ENCODE peak calls at places on chromosome 21, in eight cellular contexts. Y, O, V, A, I, K, Z and Q are unnamed samples.

GRCh38 chr21:45336870-45337269 is 49.2 kb upstream of the POFUT2 start:
- DNase-seq in Y (no peak), O (no peak), V (peak), A (no peak), I (no peak), K (no peak), Z (peak), Q (no peak)

GRCh38 chr21:33070921-33071877 is 1.3 kb downstream of the OLIG1 start:
- DNase-seq in Y (no peak), O (no peak), V (peak), A (no peak), I (no peak), K (no peak), Z (no peak), Q (no peak)

GRCh38 chr21:46126321-46127238 is 28.7 kb downstream of the COL6A2 start:
- DNase-seq in Y (no peak), O (no peak), V (peak), A (no peak), I (no peak), K (no peak), Z (peak), Q (no peak)

GRCh38 chr21:29827236-29827635 is 112.6 kb downstream of the GRIK1 start:
- DNase-seq in Y (no peak), O (peak), V (no peak), A (no peak), I (no peak), K (peak), Z (no peak), Q (no peak)

GRCh38 chr21:36323032-36323431 is 3.0 kb downstream of the MORC3 start:
- DNase-seq in Y (no peak), O (no peak), V (no peak), A (no peak), I (no peak), K (no peak), Z (no peak), Q (no peak)

GRCh38 chr21:39852021-39852721 is 15.1 kb upstream of the PCP4 start:
- DNase-seq in Y (no peak), O (no peak), V (no peak), A (no peak), I (peak), K (no peak), Z (no peak), Q (no peak)

GRCh38 chr21:35643176-35643575 is 417.1 kb downstream of the SETD4 start:
- DNase-seq in Y (no peak), O (no peak), V (no peak), A (no peak), I (no peak), K (peak), Z (no peak), Q (no peak)

GRCh38 chr21:40284481-40284880 is 417.2 kb downstream of the PCP4 start:
- DNase-seq in Y (no peak), O (no peak), V (no peak), A (no peak), I (no peak), K (no peak), Z (no peak), Q (no peak)

GRCh38 chr21:45359451-45360217 is 45.3 kb upstream of the COL18A1 start:
- DNase-seq in Y (no peak), O (no peak), V (peak), A (no peak), I (no peak), K (no peak), Z (no peak), Q (no peak)

GRCh38 chr21:46634966-46635323 is 529 bp upstream of the PRMT2 start:
- DNase-seq in Y (peak), O (peak), V (no peak), A (peak), I (peak), K (peak), Z (no peak), Q (peak)

GRCh38 chr21:37631319-37632117 is 264.9 kb downstream of the DYRK1A start:
- DNase-seq in Y (no peak), O (no peak), V (peak), A (no peak), I (no peak), K (no peak), Z (no peak), Q (no peak)

GRCh38 chr21:38380391-38381137 is 117.7 kb downstream of the ERG start:
- DNase-seq in Y (no peak), O (no peak), V (no peak), A (no peak), I (no peak), K (no peak), Z (no peak), Q (no peak)

GRCh38 chr21:26137379-26138060 is 33.0 kb downstream of the APP start:
- DNase-seq in Y (no peak), O (no peak), V (no peak), A (no peak), I (no peak), K (no peak), Z (no peak), Q (no peak)

GRCh38 chr21:42753804-42754203 is 100.4 kb downstream of the PDE9A start:
- DNase-seq in Y (no peak), O (no peak), V (no peak), A (no peak), I (no peak), K (no peak), Z (peak), Q (no peak)

GRCh38 chr21:35637431-35637830 is 422.9 kb downstream of the SETD4 start:
- DNase-seq in Y (no peak), O (no peak), V (no peak), A (no peak), I (no peak), K (peak), Z (no peak), Q (no peak)

GRCh38 chr21:28207776-28208175 is 784.9 kb downstream of the LTN1 start:
- DNase-seq in Y (peak), O (peak), V (no peak), A (no peak), I (no peak), K (peak), Z (no peak), Q (peak)

GRCh38 chr21:41899431-41900202 is 20.5 kb upstream of the PRDM15 start:
- DNase-seq in Y (no peak), O (no peak), V (no peak), A (no peak), I (no peak), K (no peak), Z (no peak), Q (no peak)

GRCh38 chr21:44087426-44088400 is 19.5 kb upstream of the PWP2 start:
- DNase-seq in Y (no peak), O (no peak), V (no peak), A (no peak), I (no peak), K (no peak), Z (peak), Q (no peak)

GRCh38 chr21:35529141-35529863 is 480.2 kb upstream of the RUNX1 start:
- DNase-seq in Y (peak), O (no peak), V (no peak), A (no peak), I (no peak), K (no peak), Z (no peak), Q (peak)

GRCh38 chr21:26842300-26842699 is 2.9 kb downstream of the ADAMTS1 start:
- DNase-seq in Y (no peak), O (no peak), V (no peak), A (no peak), I (no peak), K (no peak), Z (no peak), Q (no peak)

GRCh38 chr21:43598416-43599120 is 60.7 kb downstream of the HSF2BP start:
- DNase-seq in Y (no peak), O (no peak), V (no peak), A (no peak), I (no peak), K (peak), Z (no peak), Q (no peak)

GRCh38 chr21:26964379-26964778 is 2.5 kb downstream of the ADAMTS5 start:
- DNase-seq in Y (no peak), O (no peak), V (peak), A (no peak), I (no peak), K (peak), Z (no peak), Q (no peak)

GRCh38 chr21:32087452-32087851 is 191.4 kb downstream of the MIS18A start:
- DNase-seq in Y (no peak), O (no peak), V (no peak), A (no peak), I (no peak), K (no peak), Z (no peak), Q (no peak)

GRCh38 chr21:44575307-44576024 is 1.9 kb downstream of the KRTAP10-4 start:
- DNase-seq in Y (no peak), O (no peak), V (no peak), A (no peak), I (no peak), K (no peak), Z (no peak), Q (no peak)

GRCh38 chr21:38766987-38767722 is 38.6 kb upstream of the ETS2 start:
- DNase-seq in Y (no peak), O (no peak), V (no peak), A (no peak), I (peak), K (no peak), Z (peak), Q (no peak)

GRCh38 chr21:45142469-45142868 is 68.1 kb downstream of the ADARB1 start:
- DNase-seq in Y (no peak), O (no peak), V (no peak), A (no peak), I (no peak), K (peak), Z (peak), Q (no peak)

GRCh38 chr21:44328242-44328895 is 10.8 kb downstream of the CFAP410 start:
- DNase-seq in Y (no peak), O (no peak), V (no peak), A (no peak), I (no peak), K (no peak), Z (no peak), Q (no peak)

GRCh38 chr21:43814215-43815106 is 25.1 kb downstream of the RRP1 start:
- DNase-seq in Y (no peak), O (no peak), V (peak), A (no peak), I (no peak), K (no peak), Z (no peak), Q (no peak)

GRCh38 chr21:18041012-18041411 is 203.6 kb upstream of the CHODL start:
- DNase-seq in Y (no peak), O (peak), V (peak), A (no peak), I (peak), K (no peak), Z (no peak), Q (no peak)

GRCh38 chr21:46255166-46255565 is 26.6 kb upstream of the LSS start:
- DNase-seq in Y (no peak), O (no peak), V (no peak), A (no peak), I (no peak), K (no peak), Z (peak), Q (no peak)

GRCh38 chr21:44353200-44353970 is at the start of gene TRPM2:
- DNase-seq in Y (no peak), O (no peak), V (peak), A (no peak), I (no peak), K (peak), Z (peak), Q (no peak)

GRCh38 chr21:26522704-26523103 is 50.4 kb downstream of the CYYR1 start:
- DNase-seq in Y (no peak), O (no peak), V (no peak), A (no peak), I (no peak), K (no peak), Z (no peak), Q (no peak)

GRCh38 chr21:22201142-22201541 is 1202.9 kb downstream of the NCAM2 start:
- DNase-seq in Y (no peak), O (no peak), V (no peak), A (no peak), I (no peak), K (no peak), Z (no peak), Q (no peak)

GRCh38 chr21:45641480-45642035 is 2.0 kb upstream of the PCBP3 start:
- DNase-seq in Y (no peak), O (no peak), V (peak), A (no peak), I (no peak), K (no peak), Z (no peak), Q (no peak)

GRCh38 chr21:39667353-39667891 is 54.7 kb downstream of the B3GALT5 start:
- DNase-seq in Y (no peak), O (no peak), V (no peak), A (no peak), I (no peak), K (no peak), Z (no peak), Q (no peak)